ENCODE peak calls at places on chromosome 20, in four cellular contexts. One of them, this sample, is unnamed. For H3K4me1, the result is how much of the 10 kb centered on the place peaks cover.

GRCh38 chr20:32632461-32633354 is 41.0 kb downstream of the C20orf203 start:
- DNase-seq in left lung: no peak
- DNase-seq in CD8-positive, alpha-beta T cell: no peak
- DNase-seq in psoas muscle: no peak
- DNase-seq in this sample: no peak

GRCh38 chr20:24795444-24795843 is 153.6 kb upstream of the CST7 start:
- DNase-seq in left lung: no peak
- DNase-seq in psoas muscle: no peak
- DNase-seq in CD8-positive, alpha-beta T cell: no peak
- DNase-seq in this sample: no peak

GRCh38 chr20:62156592-62157386 is 13.2 kb downstream of the SS18L1 start:
- DNase-seq in psoas muscle: peak
- DNase-seq in CD8-positive, alpha-beta T cell: peak
- DNase-seq in left lung: peak
- DNase-seq in this sample: peak

GRCh38 chr20:9270831-9271230 is 201.9 kb downstream of the PLCB4 start:
- DNase-seq in psoas muscle: no peak
- DNase-seq in left lung: no peak
- DNase-seq in CD8-positive, alpha-beta T cell: no peak
- DNase-seq in this sample: no peak

GRCh38 chr20:54549523-54550326 is 74.3 kb downstream of the DOK5 start:
- DNase-seq in CD8-positive, alpha-beta T cell: no peak
- DNase-seq in left lung: no peak
- DNase-seq in psoas muscle: no peak
- DNase-seq in this sample: no peak

GRCh38 chr20:2708665-2709064 is 16.1 kb downstream of the EBF4 start:
- DNase-seq in psoas muscle: no peak
- DNase-seq in CD8-positive, alpha-beta T cell: no peak
- DNase-seq in left lung: no peak
- DNase-seq in this sample: no peak

GRCh38 chr20:667351-668034 is 8.1 kb downstream of the SCRT2 start:
- DNase-seq in psoas muscle: peak
- DNase-seq in CD8-positive, alpha-beta T cell: peak
- DNase-seq in left lung: peak
- DNase-seq in this sample: no peak

GRCh38 chr20:3093861-3094361 is 9.4 kb upstream of the AVP start:
- DNase-seq in psoas muscle: no peak
- DNase-seq in CD8-positive, alpha-beta T cell: peak
- DNase-seq in left lung: no peak
- DNase-seq in this sample: no peak

GRCh38 chr20:56628873-56629463 is at the start of gene TFAP2C:
- DNase-seq in left lung: peak
- DNase-seq in CD8-positive, alpha-beta T cell: no peak
- DNase-seq in psoas muscle: peak
- DNase-seq in this sample: peak

GRCh38 chr20:50396623-50397022 is 113.6 kb upstream of the PTPN1 start:
- DNase-seq in left lung: no peak
- DNase-seq in CD8-positive, alpha-beta T cell: no peak
- DNase-seq in psoas muscle: no peak
- DNase-seq in this sample: no peak

GRCh38 chr20:50395914-50396488 is 114.2 kb upstream of the PTPN1 start:
- DNase-seq in left lung: no peak
- DNase-seq in psoas muscle: no peak
- DNase-seq in CD8-positive, alpha-beta T cell: no peak
- DNase-seq in this sample: no peak

GRCh38 chr20:50394569-50394968 is 115.6 kb upstream of the PTPN1 start:
- DNase-seq in left lung: no peak
- DNase-seq in CD8-positive, alpha-beta T cell: no peak
- DNase-seq in psoas muscle: no peak
- DNase-seq in this sample: no peak

GRCh38 chr20:50393990-50394561 is 116.1 kb upstream of the PTPN1 start:
- DNase-seq in psoas muscle: no peak
- DNase-seq in CD8-positive, alpha-beta T cell: no peak
- DNase-seq in left lung: no peak
- DNase-seq in this sample: no peak

DNA sequence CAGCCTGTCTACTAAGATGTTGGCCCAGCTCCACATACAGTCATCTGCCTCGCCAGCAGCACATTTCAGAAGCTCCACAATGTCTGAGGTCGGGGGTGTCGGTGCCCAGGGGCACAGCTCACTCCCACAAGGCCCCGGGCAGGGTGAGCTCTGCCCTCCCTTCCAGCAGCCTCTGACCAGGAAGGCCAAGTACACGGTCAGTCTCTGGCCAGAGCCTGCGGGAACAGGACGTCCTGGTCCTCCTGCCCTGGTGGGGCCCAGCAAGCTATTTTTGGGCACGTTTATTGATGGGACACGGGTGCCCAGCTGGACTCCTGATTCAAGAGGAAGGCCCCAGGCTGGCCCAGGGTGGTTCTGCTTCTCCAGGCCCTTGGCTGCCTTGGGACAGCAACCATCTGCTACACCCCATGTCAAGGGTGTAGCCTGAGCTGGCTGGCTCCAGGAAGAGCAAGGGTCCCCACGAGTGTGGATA is 114.9 kb upstream of the PTPN1 start:
- DNase-seq in CD8-positive, alpha-beta T cell: no peak
- DNase-seq in left lung: no peak
- DNase-seq in psoas muscle: peak
- DNase-seq in this sample: no peak
- H3K4me1 ChIP-seq in CD8-positive, alpha-beta T cell: under half
- H3K4me1 ChIP-seq in left lung: under half
- H3K4me1 ChIP-seq in psoas muscle: half or more
- H3K4me1 ChIP-seq in this sample: under half

GRCh38 chr20:48897298-48898044 is 24.0 kb upstream of the ARFGEF2 start:
- DNase-seq in left lung: no peak
- DNase-seq in CD8-positive, alpha-beta T cell: no peak
- DNase-seq in psoas muscle: no peak
- DNase-seq in this sample: no peak
- H3K27ac ChIP-seq in left lung: no peak
- H3K27ac ChIP-seq in CD8-positive, alpha-beta T cell: no peak
- H3K27ac ChIP-seq in psoas muscle: peak
- H3K27ac ChIP-seq in this sample: no peak

GRCh38 chr20:51668515-51668914 is 99.7 kb downstream of the ATP9A start:
- DNase-seq in CD8-positive, alpha-beta T cell: no peak
- DNase-seq in left lung: no peak
- DNase-seq in psoas muscle: no peak
- DNase-seq in this sample: no peak

GRCh38 chr20:51665543-51666118 is 102.6 kb downstream of the ATP9A start:
- DNase-seq in left lung: no peak
- DNase-seq in psoas muscle: no peak
- DNase-seq in CD8-positive, alpha-beta T cell: no peak
- DNase-seq in this sample: no peak

GRCh38 chr20:51667002-51667408 is 101.2 kb downstream of the ATP9A start:
- DNase-seq in left lung: no peak
- DNase-seq in CD8-positive, alpha-beta T cell: no peak
- DNase-seq in psoas muscle: no peak
- DNase-seq in this sample: no peak

GRCh38 chr20:51667491-51667890 is 100.7 kb downstream of the ATP9A start:
- DNase-seq in psoas muscle: no peak
- DNase-seq in CD8-positive, alpha-beta T cell: no peak
- DNase-seq in left lung: no peak
- DNase-seq in this sample: no peak

GRCh38 chr20:51666126-51666525 is 102.1 kb downstream of the ATP9A start:
- DNase-seq in psoas muscle: no peak
- DNase-seq in CD8-positive, alpha-beta T cell: no peak
- DNase-seq in left lung: no peak
- DNase-seq in this sample: no peak
- H3K4me1 ChIP-seq in psoas muscle: under half
- H3K4me1 ChIP-seq in CD8-positive, alpha-beta T cell: under half
- H3K4me1 ChIP-seq in left lung: under half
- H3K4me1 ChIP-seq in this sample: under half

DNA sequence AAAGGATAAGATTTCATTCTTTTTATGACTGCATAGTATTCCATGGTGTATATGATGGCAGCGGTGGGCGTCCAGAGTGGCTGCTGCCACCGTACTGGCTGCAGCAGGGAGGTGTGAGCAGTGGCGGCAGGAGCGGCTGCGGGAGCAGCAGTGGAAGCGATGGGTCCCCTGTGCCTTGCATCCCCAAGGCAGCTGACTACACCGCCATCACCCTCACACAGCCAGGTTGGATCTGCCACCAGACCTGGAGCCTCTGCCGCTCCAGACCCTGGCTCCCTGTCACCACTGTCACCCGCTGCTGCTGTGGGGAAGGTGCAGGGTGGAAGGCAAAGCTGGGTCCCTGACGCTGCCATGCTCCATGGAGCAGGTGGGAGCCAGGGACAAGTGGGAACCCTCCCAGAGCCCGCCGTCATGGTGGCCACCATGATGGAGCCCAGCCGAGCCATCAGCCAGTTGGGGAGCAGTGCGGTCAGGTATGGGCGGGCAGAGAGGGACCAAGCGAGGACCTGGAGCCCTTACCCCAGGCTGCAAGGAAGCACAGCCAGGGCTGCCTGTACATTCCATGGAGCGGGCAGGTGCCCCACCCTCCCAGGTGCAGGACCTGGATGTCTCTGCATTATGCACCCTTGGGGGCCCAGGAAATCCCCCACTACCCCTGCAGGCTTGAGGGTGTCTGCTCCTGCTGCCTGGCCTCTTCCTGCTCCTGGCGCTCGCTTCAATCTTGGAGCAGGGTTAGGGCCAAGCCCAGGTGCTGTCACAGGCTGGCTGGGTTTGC is 226.1 kb downstream of the OTOR start:
- DNase-seq in psoas muscle: no peak
- DNase-seq in left lung: peak
- DNase-seq in CD8-positive, alpha-beta T cell: no peak
- DNase-seq in this sample: no peak
- H3K27ac ChIP-seq in psoas muscle: no peak
- H3K27ac ChIP-seq in left lung: no peak
- H3K27ac ChIP-seq in CD8-positive, alpha-beta T cell: no peak
- H3K27ac ChIP-seq in this sample: no peak

DNA sequence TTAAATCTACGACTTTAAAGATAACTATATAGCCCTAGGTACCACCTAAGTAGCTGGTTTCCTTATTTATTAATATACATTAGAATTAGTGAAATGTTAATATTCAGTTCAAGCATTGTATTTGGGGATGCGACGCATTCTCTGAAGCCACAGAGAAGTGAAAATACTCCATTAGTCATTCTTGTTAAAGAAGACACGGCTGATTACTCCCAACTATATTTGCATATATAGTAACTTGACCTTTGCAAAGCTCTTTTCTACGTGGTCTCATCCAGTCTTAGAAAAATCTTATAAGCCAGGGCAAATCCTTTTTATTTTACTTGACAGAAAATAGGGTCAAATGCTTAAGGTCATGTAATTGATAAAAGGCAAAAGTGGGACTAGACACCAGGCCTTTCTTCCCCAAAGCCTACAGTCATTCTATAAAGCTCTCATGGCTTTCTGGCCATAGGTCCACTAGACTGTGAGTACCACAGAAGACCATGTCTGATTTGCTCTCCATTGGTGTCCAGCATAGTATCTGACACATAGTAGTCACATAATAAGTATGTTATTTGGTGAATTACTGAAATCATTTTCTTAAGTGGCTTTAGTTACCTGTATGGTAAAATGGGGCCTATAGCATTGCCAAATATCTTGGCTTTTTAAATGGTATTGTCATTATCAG is 11.3 kb downstream of the ZHX3 start:
- DNase-seq in CD8-positive, alpha-beta T cell: no peak
- DNase-seq in left lung: no peak
- DNase-seq in psoas muscle: no peak
- DNase-seq in this sample: no peak
- H3K4me1 ChIP-seq in CD8-positive, alpha-beta T cell: under half
- H3K4me1 ChIP-seq in left lung: under half
- H3K4me1 ChIP-seq in psoas muscle: half or more
- H3K4me1 ChIP-seq in this sample: under half

DNA sequence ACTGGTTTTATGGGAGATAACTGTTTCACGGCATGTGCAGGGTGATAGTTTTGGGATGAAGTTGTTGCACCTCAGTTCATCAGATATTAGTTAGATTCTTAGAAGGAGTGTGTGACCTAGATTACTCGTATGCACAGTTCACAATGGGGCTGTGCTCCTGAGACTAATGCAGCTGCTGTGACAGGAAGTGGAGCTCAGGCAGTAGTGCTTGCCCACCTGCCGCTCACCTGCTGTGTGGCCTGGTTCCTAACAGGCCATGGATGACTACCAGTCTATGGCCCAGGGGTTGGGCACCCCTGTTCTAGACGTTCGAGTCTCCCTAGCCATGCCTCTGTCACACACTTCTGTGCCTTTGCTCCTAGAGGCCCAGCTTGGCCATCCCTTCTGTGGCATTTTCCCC is 17.0 kb downstream of the PCIF1 start:
- DNase-seq in left lung: no peak
- DNase-seq in psoas muscle: no peak
- DNase-seq in CD8-positive, alpha-beta T cell: no peak
- DNase-seq in this sample: no peak
- H3K27ac ChIP-seq in left lung: no peak
- H3K27ac ChIP-seq in psoas muscle: peak
- H3K27ac ChIP-seq in CD8-positive, alpha-beta T cell: no peak
- H3K27ac ChIP-seq in this sample: no peak

GRCh38 chr20:59765599-59766177 is 161.3 kb downstream of the PHACTR3 start:
- DNase-seq in left lung: no peak
- DNase-seq in CD8-positive, alpha-beta T cell: peak
- DNase-seq in psoas muscle: no peak
- DNase-seq in this sample: no peak
- H3K4me1 ChIP-seq in left lung: under half
- H3K4me1 ChIP-seq in CD8-positive, alpha-beta T cell: under half
- H3K4me1 ChIP-seq in psoas muscle: under half
- H3K4me1 ChIP-seq in this sample: under half

GRCh38 chr20:40339661-40340449 is 349.2 kb downstream of the MAFB start:
- DNase-seq in CD8-positive, alpha-beta T cell: no peak
- DNase-seq in left lung: peak
- DNase-seq in psoas muscle: peak
- DNase-seq in this sample: no peak
- H3K27ac ChIP-seq in CD8-positive, alpha-beta T cell: no peak
- H3K27ac ChIP-seq in left lung: peak
- H3K27ac ChIP-seq in psoas muscle: no peak
- H3K27ac ChIP-seq in this sample: no peak

DNA sequence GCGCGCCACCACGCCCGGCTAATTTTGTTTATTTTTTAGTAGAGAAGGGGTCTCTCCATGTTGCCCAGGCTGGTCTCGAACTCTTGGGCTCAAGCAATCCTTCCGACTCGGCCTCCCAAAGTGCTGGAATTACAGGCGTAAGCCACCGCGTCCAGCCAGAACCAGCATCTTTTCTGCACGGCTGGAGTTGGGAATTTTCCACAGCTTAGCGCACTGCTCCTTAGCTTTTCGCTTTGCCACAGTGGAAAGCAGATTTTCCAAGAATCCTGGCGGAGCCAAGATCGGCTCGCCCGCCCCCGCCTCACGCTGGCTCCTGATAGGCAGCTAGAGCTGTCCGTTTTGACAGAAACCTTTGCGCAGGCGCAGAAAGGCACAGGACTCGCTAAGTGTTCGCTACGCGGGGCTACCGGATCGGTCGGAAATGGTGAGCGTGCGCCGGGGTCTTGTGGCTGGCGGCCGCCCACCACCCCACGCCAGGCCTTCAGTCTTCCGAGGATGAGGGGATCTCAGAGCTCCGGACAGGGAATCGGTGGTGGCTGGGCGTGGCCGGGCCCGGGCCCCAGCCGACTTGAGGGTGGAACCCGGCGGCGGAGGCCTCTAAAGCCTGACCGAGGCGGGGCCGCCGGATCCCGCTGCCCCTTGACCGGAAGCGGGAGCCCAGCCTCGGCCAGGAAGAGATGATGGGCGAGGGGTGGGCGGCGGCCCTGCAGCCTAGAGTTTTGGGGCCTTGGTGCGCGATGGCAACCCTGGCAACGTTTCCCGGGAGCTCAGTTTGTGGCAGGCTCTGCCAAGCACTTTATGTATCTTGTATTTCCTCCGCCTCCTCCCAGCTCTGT is at the start of gene DYNLRB1:
- DNase-seq in left lung: peak
- DNase-seq in CD8-positive, alpha-beta T cell: peak
- DNase-seq in psoas muscle: peak
- DNase-seq in this sample: peak
- H3K4me1 ChIP-seq in left lung: under half
- H3K4me1 ChIP-seq in CD8-positive, alpha-beta T cell: under half
- H3K4me1 ChIP-seq in psoas muscle: under half
- H3K4me1 ChIP-seq in this sample: under half